ENCODE peak calls at places on chromosomes 5 and 9, in five cellular contexts. F is IMR-90, U is endothelial cell of umbilical vein, Q is fibroblast of lung, X is neural progenitor cell. C is an unnamed sample. For H3K9me3 and H3K36me3, the result is how much of the 10 kb centered on the place peaks cover.

GRCh38 chr5:179241175-179241574 is 104.1 kb downstream of the ADAMTS2 start:
- DNase-seq in F (no peak), U (no peak), Q (no peak), X (no peak), C (no peak)

GRCh38 chr5:159022178-159022556 is 77.5 kb downstream of the EBF1 start:
- DNase-seq in F (peak), U (no peak), Q (peak), X (peak), C (peak)

GRCh38 chr5:145316282-145316681 is 518.9 kb downstream of the PRELID2 start:
- DNase-seq in F (no peak), U (no peak), Q (no peak), X (no peak), C (no peak)

GRCh38 chr5:84017704-84018240 is 297.1 kb upstream of the HAPLN1 start:
- DNase-seq in F (peak), U (peak), Q (peak), X (no peak), C (no peak)

GRCh38 chr9:90940280-90940679 is 138.7 kb downstream of the SYK start:
- DNase-seq in F (no peak), U (no peak), Q (no peak), X (no peak), C (no peak)

GRCh38 chr9:107212613-107213012 is 70.5 kb upstream of the RAD23B start:
- DNase-seq in F (no peak), U (no peak), Q (no peak), X (no peak), C (no peak)

GRCh38 chr9:121138973-121139372 is 62.7 kb downstream of the RAB14 start:
- DNase-seq in F (no peak), U (no peak), Q (no peak), X (no peak), C (no peak)

GRCh38 chr5:157217289-157218024 is 36.8 kb downstream of the ITK start:
- DNase-seq in F (no peak), U (no peak), Q (no peak), X (no peak), C (no peak)

GRCh38 chr5:157710887-157711286 is 20.3 kb upstream of the THG1L start:
- DNase-seq in F (peak), U (no peak), Q (peak), X (no peak), C (no peak)

GRCh38 chr9:92247296-92247695 is 46.2 kb downstream of the IARS1 start:
- DNase-seq in F (peak), U (no peak), Q (no peak), X (no peak), C (no peak)

GRCh38 chr9:120698766-120699165 is 15.5 kb downstream of the MEGF9 start:
- DNase-seq in F (no peak), U (peak), Q (peak), X (no peak), C (no peak)

GRCh38 chr5:120985526-120985925 is 521.4 kb downstream of the PRR16 start:
- DNase-seq in F (no peak), U (no peak), Q (no peak), X (no peak), C (no peak)

GRCh38 chr5:90824436-90824835 is 265.8 kb downstream of the ADGRV1 start:
- DNase-seq in F (no peak), U (no peak), Q (no peak), X (no peak), C (no peak)

GRCh38 chr5:112159435-112159834 is 259.6 kb downstream of the EPB41L4A start:
- DNase-seq in F (peak), U (no peak), Q (peak), X (no peak), C (no peak)

GRCh38 chr9:2677927-2678889 is 39.1 kb upstream of the KCNV2 start:
- DNase-seq in F (no peak), U (no peak), Q (no peak), X (no peak), C (no peak)
- H3K4me3 ChIP-seq in F (no peak), U (no peak), Q (no peak), X (no peak), C (no peak)

GRCh38 chr9:8070779-8071444 is 271.3 kb upstream of the DMAC1 start:
- DNase-seq in F (no peak), U (no peak), Q (no peak), X (peak), C (no peak)
- H3K9me3 ChIP-seq in F (under half), U (under half), Q (under half), X (under half), C (under half)

GRCh38 chr5:177440211-177440989 is 6.2 kb upstream of the PRR7 start:
- DNase-seq in F (no peak), U (no peak), Q (no peak), X (no peak), C (peak)

GRCh38 chr5:177440990-177441780 is 5.4 kb upstream of the PRR7 start:
- DNase-seq in F (no peak), U (no peak), Q (no peak), X (no peak), C (peak)

GRCh38 chr5:177444106-177445051 is 2.2 kb upstream of the PRR7 start:
- DNase-seq in F (no peak), U (no peak), Q (no peak), X (no peak), C (no peak)

GRCh38 chr5:177443144-177443983 is 3.2 kb upstream of the PRR7 start:
- DNase-seq in F (no peak), U (no peak), Q (no peak), X (no peak), C (no peak)

DNA sequence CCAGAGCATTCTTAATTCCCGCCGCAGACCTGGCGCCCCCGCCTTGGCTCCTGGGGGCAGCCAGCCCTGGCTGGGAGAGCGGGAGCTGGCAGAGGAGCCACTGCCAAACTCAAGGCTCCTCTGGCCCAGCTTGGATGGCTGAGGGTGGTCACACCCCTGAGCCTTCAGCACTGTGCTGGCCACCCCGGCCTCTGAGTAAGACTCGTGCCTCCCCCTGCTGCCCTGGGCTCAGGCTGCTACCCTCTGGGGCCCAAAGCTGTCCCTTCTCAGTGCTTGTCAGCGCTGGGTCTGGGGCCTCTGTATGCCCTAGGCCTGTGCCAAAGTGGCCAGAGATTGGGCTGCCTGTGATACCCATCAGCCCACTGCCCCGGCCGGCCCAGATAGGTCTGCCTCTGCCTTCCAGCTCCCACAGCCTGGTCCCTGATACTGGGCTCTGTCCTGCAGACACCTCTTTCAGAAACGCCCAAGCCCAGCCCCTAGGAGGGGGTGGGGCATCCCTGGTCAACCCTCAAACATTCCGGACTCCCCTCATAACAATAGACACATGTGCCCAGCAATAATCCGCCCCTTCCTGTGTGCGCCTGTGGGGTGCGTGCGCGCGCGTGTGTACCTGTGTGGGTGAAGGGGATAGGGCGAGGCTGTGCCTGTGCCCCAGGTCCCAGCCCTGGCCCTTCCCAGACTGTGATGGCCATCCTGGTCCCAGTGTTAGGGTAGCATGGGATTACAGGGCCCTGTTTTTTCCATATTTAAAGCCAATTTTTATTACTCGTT is 4.4 kb upstream of the PRR7 start:
- DNase-seq in F (no peak), U (no peak), Q (no peak), X (no peak), C (no peak)
- H3K36me3 ChIP-seq in F (under half), U (under half), Q (under half), X (under half), C (half or more)

GRCh38 chr9:95635986-95636600 is 119.3 kb upstream of the PTCH1 start:
- DNase-seq in F (no peak), U (no peak), Q (no peak), X (no peak), C (no peak)
- H3K4me3 ChIP-seq in F (no peak), U (no peak), Q (no peak), X (no peak), C (no peak)

GRCh38 chr5:141319202-141319601 is 1.4 kb downstream of the TAF7 start:
- DNase-seq in F (no peak), U (no peak), Q (no peak), X (no peak), C (no peak)

GRCh38 chr5:141319699-141320098 is 885 bp downstream of the TAF7 start:
- DNase-seq in F (no peak), U (no peak), Q (no peak), X (no peak), C (no peak)

DNA sequence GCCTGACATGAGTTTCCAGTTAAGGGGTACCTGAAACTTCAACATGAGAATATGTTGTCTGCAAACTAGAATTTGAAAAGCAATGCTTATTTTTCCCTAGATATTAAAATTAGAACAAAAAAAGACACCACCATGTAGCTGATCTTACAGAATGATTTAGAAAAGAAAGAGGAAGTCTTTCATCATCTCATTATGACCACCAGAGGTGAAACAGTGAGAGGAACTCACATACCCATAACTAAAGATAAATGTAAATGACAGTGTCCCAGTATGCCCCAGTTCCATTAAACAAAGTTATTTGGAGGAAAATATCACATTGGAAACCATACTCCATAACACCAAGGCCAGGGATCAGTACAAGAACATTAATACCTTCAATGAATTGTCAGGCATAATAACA is 6.9 kb downstream of the TAF7 start:
- DNase-seq in F (no peak), U (no peak), Q (no peak), X (no peak), C (no peak)
- H3K9me3 ChIP-seq in F (under half), U (under half), Q (under half), X (under half), C (under half)

GRCh38 chr9:99549441-99549840 is 272.2 kb upstream of the NR4A3 start:
- DNase-seq in F (no peak), U (no peak), Q (no peak), X (no peak), C (no peak)
- H3K36me3 ChIP-seq in F (under half), U (under half), Q (under half), X (under half), C (under half)

GRCh38 chr5:72018158-72018803 is 89.0 kb upstream of the MAP1B start:
- DNase-seq in F (peak), U (peak), Q (peak), X (peak), C (peak)

GRCh38 chr5:72009280-72009679 is 98.0 kb upstream of the MAP1B start:
- DNase-seq in F (no peak), U (no peak), Q (no peak), X (no peak), C (no peak)

GRCh38 chr5:72010395-72010794 is 96.9 kb upstream of the MAP1B start:
- DNase-seq in F (no peak), U (no peak), Q (no peak), X (no peak), C (no peak)

GRCh38 chr5:72015103-72015548 is 92.1 kb upstream of the MAP1B start:
- DNase-seq in F (peak), U (no peak), Q (peak), X (no peak), C (peak)

GRCh38 chr5:72013741-72014703 is 93.3 kb upstream of the MAP1B start:
- DNase-seq in F (peak), U (no peak), Q (peak), X (peak), C (no peak)
- H3K4me3 ChIP-seq in F (no peak), U (no peak), Q (no peak), X (no peak), C (no peak)

DNA sequence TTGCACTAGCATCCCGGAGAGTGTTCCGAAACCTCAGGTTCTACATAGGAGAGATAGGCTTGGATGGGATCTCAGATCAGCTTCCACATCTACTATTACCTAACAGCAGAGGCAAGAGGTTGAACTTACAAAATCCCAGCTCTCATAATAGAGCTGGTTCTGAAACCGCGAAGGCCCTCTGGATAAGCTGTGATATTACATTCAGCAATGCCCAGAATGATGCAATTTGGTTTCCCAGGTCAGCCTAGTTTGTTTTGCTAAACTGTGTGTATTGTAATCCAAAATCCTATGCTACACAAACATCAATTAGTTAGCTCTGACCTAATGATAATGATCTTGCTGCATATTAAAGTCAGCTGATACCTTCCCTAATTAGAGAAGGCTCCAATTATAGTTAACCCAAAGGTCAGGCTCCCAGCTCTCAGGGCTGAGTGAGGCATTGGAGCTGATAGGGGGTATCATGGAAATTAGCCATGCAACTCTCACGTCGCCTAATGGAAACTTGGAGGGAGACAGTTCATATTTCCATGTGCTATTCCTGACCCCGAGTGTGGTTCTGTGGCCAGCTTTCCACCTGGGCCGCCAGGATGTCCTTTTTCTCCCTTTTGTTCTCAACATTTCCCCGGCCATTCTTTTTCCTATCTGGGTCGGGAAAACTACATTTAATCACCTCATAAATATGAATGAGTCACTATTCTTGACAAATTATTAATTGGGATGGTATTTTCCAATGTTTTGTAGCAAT is 278.4 kb upstream of the IRX1 start:
- DNase-seq in F (no peak), U (no peak), Q (no peak), X (no peak), C (no peak)
- H3K9me3 ChIP-seq in F (under half), U (under half), Q (under half), X (under half), C (under half)

GRCh38 chr9:71725590-71726338 is 42.5 kb downstream of the CEMIP2 start:
- DNase-seq in F (peak), U (peak), Q (peak), X (no peak), C (peak)
- H3K36me3 ChIP-seq in F (under half), U (under half), Q (under half), X (half or more), C (under half)

GRCh38 chr5:149271195-149271716 is 403 bp upstream of the AFAP1L1 start:
- DNase-seq in F (no peak), U (peak), Q (no peak), X (no peak), C (no peak)

GRCh38 chr5:149273950-149274349 is 2.3 kb downstream of the AFAP1L1 start:
- DNase-seq in F (no peak), U (no peak), Q (no peak), X (peak), C (no peak)

GRCh38 chr5:149274964-149275363 is 3.3 kb downstream of the AFAP1L1 start:
- DNase-seq in F (peak), U (no peak), Q (no peak), X (no peak), C (peak)

GRCh38 chr5:149271717-149272558 is at the start of gene AFAP1L1:
- DNase-seq in F (peak), U (peak), Q (no peak), X (peak), C (peak)

GRCh38 chr5:149273237-149273636 is 1.6 kb downstream of the AFAP1L1 start:
- DNase-seq in F (no peak), U (no peak), Q (no peak), X (no peak), C (no peak)
- H3K4me3 ChIP-seq in F (no peak), U (no peak), Q (no peak), X (no peak), C (no peak)